ENCODE peak calls at places on chromosomes 2 and 18, in ten cellular contexts. M is HFF-Myc; C is naive thymus-derived CD4-positive, alpha-beta T cell; K is AG08396; S is HTR-8/SVneo; O is left ventricle myocardium superior; T is iris pigment epithelial cell; V is activated CD4-positive, alpha-beta T cell treated with anti-CD3 and anti-CD28 coated beads for 4 hours; B is transverse colon; E is stimulated activated CD8-positive, alpha-beta memory T cell treated with anti-CD3 and anti-CD28 coated beads, Interleukin-12 subunit alpha, Interleukin-12 subunit beta, amount 100 ng/mL, for 1 hour. L is an unnamed sample.

GRCh38 chr2:7940120-7940386 is 741.8 kb upstream of the ID2 start:
- DNase-seq in M (no peak), E (no peak), K (no peak), T (no peak), B (no peak), V (no peak), C (no peak), O (no peak), S (no peak), L (no peak)

GRCh38 chr18:415047-415446 is 85.5 kb downstream of the COLEC12 start:
- DNase-seq in B (no peak), V (no peak), E (no peak), M (no peak), O (no peak), C (no peak), T (no peak), K (no peak), S (no peak), L (no peak)

GRCh38 chr18:65082907-65083306 is 667.9 kb upstream of the CDH7 start:
- DNase-seq in B (no peak), S (no peak), M (no peak), T (no peak), O (no peak), V (no peak), K (no peak), C (no peak), E (no peak), L (no peak)

GRCh38 chr2:141889788-141890187 is 241.0 kb downstream of the LRP1B start:
- DNase-seq in S (no peak), T (no peak), V (no peak), E (no peak), K (no peak), C (no peak), M (no peak), O (no peak), B (no peak), L (no peak)

GRCh38 chr2:127590386-127591190 is 55.1 kb downstream of the MYO7B start:
- DNase-seq in O (no peak), S (no peak), T (no peak), B (no peak), E (no peak), C (no peak), V (no peak), M (no peak), K (no peak), L (no peak)

GRCh38 chr2:143083636-143084035 is 45.6 kb upstream of the ARHGAP15 start:
- DNase-seq in M (peak), K (peak), S (peak), E (no peak), V (peak), B (no peak), C (no peak), T (peak), O (no peak), L (peak)

GRCh38 chr18:36158261-36158867 is 28.7 kb downstream of the ELP2 start:
- DNase-seq in E (no peak), C (no peak), B (no peak), M (peak), O (no peak), T (peak), S (no peak), K (peak), V (no peak), L (peak)

GRCh38 chr2:206381881-206382280 is 61.5 kb upstream of the ADAM23 start:
- DNase-seq in V (no peak), O (no peak), S (no peak), E (no peak), M (no peak), T (no peak), K (no peak), B (no peak), C (no peak), L (no peak)

GRCh38 chr2:178479275-178479616 is 846 bp upstream of the FKBP7 start:
- DNase-seq in T (no peak), K (no peak), V (no peak), O (no peak), B (no peak), S (no peak), M (no peak), C (no peak), E (no peak), L (no peak)

GRCh38 chr18:53906681-53907080 is 317.8 kb downstream of the MBD2 start:
- DNase-seq in B (no peak), T (no peak), V (no peak), E (no peak), O (peak), C (no peak), K (no peak), S (no peak), M (no peak), L (no peak)

GRCh38 chr2:144519934-144520717 is at the start of gene ZEB2:
- DNase-seq in C (no peak), B (peak), T (peak), S (no peak), K (peak), M (peak), V (no peak), E (no peak), O (peak), L (no peak)

GRCh38 chr2:120830096-120830830 is 94.6 kb downstream of the GLI2 start:
- DNase-seq in C (no peak), V (no peak), K (no peak), O (peak), E (no peak), T (no peak), M (no peak), B (no peak), S (no peak), L (no peak)

GRCh38 chr2:86685351-86685750 is 34.7 kb upstream of the RMND5A start:
- DNase-seq in V (no peak), O (no peak), S (no peak), C (no peak), K (no peak), B (no peak), T (no peak), E (no peak), M (no peak), L (no peak)

GRCh38 chr2:172655091-172655837 is 80.4 kb upstream of the RAPGEF4 start:
- DNase-seq in T (peak), S (peak), V (no peak), C (no peak), M (peak), O (no peak), K (peak), B (no peak), E (no peak), L (no peak)

GRCh38 chr2:176664478-176664877 is 395.2 kb downstream of the MTX2 start:
- DNase-seq in M (no peak), V (no peak), B (no peak), C (no peak), O (no peak), E (no peak), K (no peak), T (no peak), S (no peak), L (no peak)

GRCh38 chr2:201129044-201129505 is 13.1 kb downstream of the CFLAR start:
- DNase-seq in M (no peak), O (no peak), S (no peak), B (peak), C (no peak), T (peak), V (peak), K (peak), E (no peak), L (no peak)

GRCh38 chr2:20593072-20594034 is 57.5 kb downstream of the HS1BP3 start:
- DNase-seq in O (no peak), E (no peak), K (peak), V (no peak), M (no peak), B (peak), T (peak), C (no peak), S (peak), L (no peak)

GRCh38 chr18:52237551-52237950 is 102.4 kb upstream of the DCC start:
- DNase-seq in O (no peak), B (no peak), S (no peak), M (no peak), T (no peak), E (no peak), V (no peak), K (no peak), C (no peak), L (no peak)

GRCh38 chr2:25855065-25855464 is 23.2 kb downstream of the ASXL2 start:
- DNase-seq in T (no peak), V (no peak), B (no peak), K (no peak), M (no peak), C (no peak), S (no peak), O (no peak), E (no peak), L (no peak)

GRCh38 chr2:64179582-64180321 is 35.5 kb upstream of the PELI1 start:
- DNase-seq in S (no peak), K (no peak), V (no peak), B (no peak), C (no peak), M (no peak), T (peak), O (no peak), E (no peak), L (no peak)

GRCh38 chr2:174682578-174683391 is 81.5 kb downstream of the CHRNA1 start:
- DNase-seq in B (peak), M (no peak), E (no peak), O (peak), C (peak), T (peak), V (peak), K (peak), S (peak), L (no peak)